ENCODE peak calls at places on chromosomes 3 and 15, in five cellular contexts. One of them, this sample, is unnamed.

GRCh38 chr3:171101982-171102610 is 75.6 kb upstream of the SLC2A2 start:
- DNase-seq in fibroblast of lung: peak
- DNase-seq in PC-3: peak
- DNase-seq in IMR-90: peak
- DNase-seq in astrocyte: peak
- DNase-seq in this sample: peak

GRCh38 chr3:9165441-9165840 is 84.0 kb downstream of the SRGAP3 start:
- DNase-seq in PC-3: no peak
- DNase-seq in fibroblast of lung: no peak
- DNase-seq in IMR-90: no peak
- DNase-seq in astrocyte: no peak
- DNase-seq in this sample: no peak

GRCh38 chr15:71757741-71758530 is 52.4 kb upstream of the NR2E3 start:
- DNase-seq in fibroblast of lung: no peak
- DNase-seq in astrocyte: no peak
- DNase-seq in PC-3: no peak
- DNase-seq in IMR-90: no peak
- DNase-seq in this sample: no peak

GRCh38 chr3:38620236-38620635 is 29.3 kb downstream of the SCN5A start:
- DNase-seq in PC-3: peak
- DNase-seq in fibroblast of lung: no peak
- DNase-seq in astrocyte: no peak
- DNase-seq in IMR-90: peak
- DNase-seq in this sample: no peak

GRCh38 chr15:78212546-78213424 is 21.6 kb downstream of the ACSBG1 start:
- DNase-seq in fibroblast of lung: peak
- DNase-seq in IMR-90: peak
- DNase-seq in astrocyte: peak
- DNase-seq in PC-3: peak
- DNase-seq in this sample: no peak

GRCh38 chr3:8497582-8497981 is 4.0 kb upstream of the LMCD1 start:
- DNase-seq in IMR-90: peak
- DNase-seq in PC-3: peak
- DNase-seq in astrocyte: peak
- DNase-seq in fibroblast of lung: no peak
- DNase-seq in this sample: no peak

GRCh38 chr3:98887684-98888083 is 13.8 kb downstream of the DCBLD2 start:
- DNase-seq in fibroblast of lung: no peak
- DNase-seq in PC-3: no peak
- DNase-seq in IMR-90: no peak
- DNase-seq in astrocyte: no peak
- DNase-seq in this sample: no peak

GRCh38 chr3:42696356-42697301 is 6.0 kb downstream of the HHATL start:
- DNase-seq in astrocyte: no peak
- DNase-seq in fibroblast of lung: no peak
- DNase-seq in PC-3: no peak
- DNase-seq in IMR-90: no peak
- DNase-seq in this sample: no peak

GRCh38 chr15:69480932-69481331 is 28.3 kb downstream of the RPLP1 start:
- DNase-seq in IMR-90: no peak
- DNase-seq in fibroblast of lung: no peak
- DNase-seq in astrocyte: no peak
- DNase-seq in PC-3: peak
- DNase-seq in this sample: no peak

GRCh38 chr15:90873998-90874605 is 5.7 kb downstream of the FURIN start:
- DNase-seq in fibroblast of lung: no peak
- DNase-seq in PC-3: peak
- DNase-seq in astrocyte: no peak
- DNase-seq in IMR-90: no peak
- DNase-seq in this sample: no peak

GRCh38 chr3:2110597-2111117 is 12.0 kb downstream of the CNTN4 start:
- DNase-seq in astrocyte: no peak
- DNase-seq in PC-3: no peak
- DNase-seq in IMR-90: no peak
- DNase-seq in fibroblast of lung: no peak
- DNase-seq in this sample: no peak

GRCh38 chr15:60899967-60900356 is 329.1 kb downstream of the RORA start:
- DNase-seq in fibroblast of lung: no peak
- DNase-seq in PC-3: no peak
- DNase-seq in astrocyte: no peak
- DNase-seq in IMR-90: no peak
- DNase-seq in this sample: no peak

GRCh38 chr3:173902866-173903265 is 505.3 kb downstream of the NLGN1 start:
- DNase-seq in astrocyte: no peak
- DNase-seq in fibroblast of lung: no peak
- DNase-seq in PC-3: peak
- DNase-seq in IMR-90: peak
- DNase-seq in this sample: no peak

GRCh38 chr15:49898575-49899283 is 220.3 kb downstream of the ATP8B4 start:
- DNase-seq in fibroblast of lung: no peak
- DNase-seq in PC-3: no peak
- DNase-seq in IMR-90: no peak
- DNase-seq in astrocyte: no peak
- DNase-seq in this sample: no peak

GRCh38 chr3:50333744-50334328 is 5.8 kb upstream of the TUSC2 start:
- DNase-seq in astrocyte: no peak
- DNase-seq in fibroblast of lung: peak
- DNase-seq in IMR-90: peak
- DNase-seq in PC-3: no peak
- DNase-seq in this sample: no peak

GRCh38 chr15:92638709-92639365 is 16.7 kb downstream of the FAM174B start:
- DNase-seq in astrocyte: no peak
- DNase-seq in fibroblast of lung: no peak
- DNase-seq in IMR-90: no peak
- DNase-seq in PC-3: peak
- DNase-seq in this sample: no peak

GRCh38 chr15:74725845-74726773 is 781 bp upstream of the CYP1A1 start:
- DNase-seq in PC-3: peak
- DNase-seq in astrocyte: no peak
- DNase-seq in fibroblast of lung: no peak
- DNase-seq in IMR-90: no peak
- DNase-seq in this sample: no peak

GRCh38 chr3:133572158-133573053 is 1.1 kb upstream of the CDV3 start:
- DNase-seq in fibroblast of lung: no peak
- DNase-seq in IMR-90: peak
- DNase-seq in PC-3: no peak
- DNase-seq in astrocyte: no peak
- DNase-seq in this sample: no peak

GRCh38 chr3:162224736-162225135 is 728.1 kb downstream of the OTOL1 start:
- DNase-seq in PC-3: no peak
- DNase-seq in astrocyte: peak
- DNase-seq in fibroblast of lung: no peak
- DNase-seq in IMR-90: peak
- DNase-seq in this sample: no peak

GRCh38 chr3:124636863-124637296 is 93.4 kb upstream of the UMPS start:
- DNase-seq in astrocyte: no peak
- DNase-seq in IMR-90: no peak
- DNase-seq in PC-3: no peak
- DNase-seq in fibroblast of lung: no peak
- DNase-seq in this sample: no peak

GRCh38 chr3:66353530-66353929 is 132.7 kb downstream of the SLC25A26 start:
- DNase-seq in PC-3: no peak
- DNase-seq in IMR-90: peak
- DNase-seq in fibroblast of lung: peak
- DNase-seq in astrocyte: peak
- DNase-seq in this sample: no peak

GRCh38 chr3:152095472-152095871 is 173.3 kb upstream of the MBNL1 start:
- DNase-seq in astrocyte: no peak
- DNase-seq in fibroblast of lung: no peak
- DNase-seq in PC-3: no peak
- DNase-seq in IMR-90: no peak
- DNase-seq in this sample: no peak

GRCh38 chr15:75107905-75108838 is 84.8 kb downstream of the PPCDC start:
- DNase-seq in PC-3: peak
- DNase-seq in fibroblast of lung: peak
- DNase-seq in IMR-90: peak
- DNase-seq in astrocyte: peak
- DNase-seq in this sample: peak

GRCh38 chr15:28943146-28943545 is 57.4 kb downstream of the APBA2 start:
- DNase-seq in astrocyte: no peak
- DNase-seq in fibroblast of lung: no peak
- DNase-seq in PC-3: no peak
- DNase-seq in IMR-90: no peak
- DNase-seq in this sample: no peak

GRCh38 chr15:50163719-50164410 is 18.1 kb upstream of the SLC27A2 start:
- DNase-seq in fibroblast of lung: no peak
- DNase-seq in IMR-90: no peak
- DNase-seq in PC-3: no peak
- DNase-seq in astrocyte: peak
- DNase-seq in this sample: no peak

GRCh38 chr3:13648744-13649096 is 99.8 kb downstream of the FBLN2 start:
- DNase-seq in fibroblast of lung: no peak
- DNase-seq in IMR-90: no peak
- DNase-seq in PC-3: no peak
- DNase-seq in astrocyte: no peak
- DNase-seq in this sample: peak
- H2AFZ ChIP-seq in fibroblast of lung: no peak
- H2AFZ ChIP-seq in IMR-90: no peak
- H2AFZ ChIP-seq in PC-3: peak
- H2AFZ ChIP-seq in astrocyte: peak
- H2AFZ ChIP-seq in this sample: peak

DNA sequence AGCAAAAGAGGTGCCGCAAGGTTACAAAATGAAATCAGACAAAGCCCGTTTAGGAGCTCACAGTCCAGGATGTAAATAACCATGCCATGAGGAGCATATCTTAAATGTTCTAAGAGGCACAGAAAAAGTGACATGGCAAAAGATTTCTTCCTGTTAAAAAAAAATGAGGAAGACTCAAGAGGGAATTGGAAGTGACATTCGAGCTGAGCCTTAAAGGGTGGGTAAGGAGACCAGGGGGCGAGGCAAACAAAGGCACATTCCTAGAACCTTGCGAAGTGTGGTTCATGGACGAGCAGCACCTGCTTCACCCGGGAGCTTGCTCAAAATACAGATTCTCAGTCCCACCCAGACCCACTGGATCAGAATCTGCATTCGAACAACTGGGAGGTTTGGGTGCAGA is 249.4 kb downstream of the SHQ1 start:
- DNase-seq in astrocyte: no peak
- DNase-seq in PC-3: no peak
- DNase-seq in IMR-90: no peak
- DNase-seq in fibroblast of lung: no peak
- DNase-seq in this sample: no peak
- H2AFZ ChIP-seq in astrocyte: no peak
- H2AFZ ChIP-seq in PC-3: no peak
- H2AFZ ChIP-seq in IMR-90: no peak
- H2AFZ ChIP-seq in fibroblast of lung: no peak
- H2AFZ ChIP-seq in this sample: no peak

DNA sequence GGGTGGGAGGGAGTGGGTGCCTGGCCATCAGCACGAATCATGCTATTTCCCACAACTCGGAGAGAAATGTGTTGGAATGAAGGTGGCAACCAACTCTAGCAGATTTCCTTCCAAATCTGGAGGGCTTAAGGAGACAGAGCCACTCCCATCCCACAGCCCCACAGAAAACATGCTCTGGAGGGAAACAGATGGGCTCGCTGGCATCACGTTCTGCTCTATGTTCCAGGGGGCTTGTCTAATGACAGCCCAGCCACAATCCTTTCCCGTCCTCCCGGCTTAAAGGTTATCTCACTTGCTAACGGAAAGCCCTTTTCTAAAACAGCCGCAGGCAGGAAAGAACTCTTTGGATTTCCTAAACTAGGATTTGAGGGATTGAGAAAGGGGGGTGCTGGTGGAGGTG is 65.3 kb downstream of the ADAMTS17 start:
- DNase-seq in fibroblast of lung: no peak
- DNase-seq in PC-3: no peak
- DNase-seq in astrocyte: no peak
- DNase-seq in IMR-90: no peak
- DNase-seq in this sample: no peak
- H2AFZ ChIP-seq in fibroblast of lung: no peak
- H2AFZ ChIP-seq in PC-3: no peak
- H2AFZ ChIP-seq in astrocyte: no peak
- H2AFZ ChIP-seq in IMR-90: no peak
- H2AFZ ChIP-seq in this sample: no peak

GRCh38 chr3:30263921-30264313 is 342.5 kb upstream of the TGFBR2 start:
- DNase-seq in fibroblast of lung: no peak
- DNase-seq in astrocyte: no peak
- DNase-seq in IMR-90: no peak
- DNase-seq in PC-3: no peak
- DNase-seq in this sample: no peak
- H2AFZ ChIP-seq in fibroblast of lung: no peak
- H2AFZ ChIP-seq in astrocyte: no peak
- H2AFZ ChIP-seq in IMR-90: no peak
- H2AFZ ChIP-seq in PC-3: no peak
- H2AFZ ChIP-seq in this sample: no peak

GRCh38 chr3:129624347-129625070 is 18.0 kb upstream of the PLXND1 start:
- DNase-seq in fibroblast of lung: no peak
- DNase-seq in astrocyte: no peak
- DNase-seq in IMR-90: peak
- DNase-seq in PC-3: no peak
- DNase-seq in this sample: no peak
- H2AFZ ChIP-seq in fibroblast of lung: peak
- H2AFZ ChIP-seq in astrocyte: no peak
- H2AFZ ChIP-seq in IMR-90: peak
- H2AFZ ChIP-seq in PC-3: no peak
- H2AFZ ChIP-seq in this sample: no peak

DNA sequence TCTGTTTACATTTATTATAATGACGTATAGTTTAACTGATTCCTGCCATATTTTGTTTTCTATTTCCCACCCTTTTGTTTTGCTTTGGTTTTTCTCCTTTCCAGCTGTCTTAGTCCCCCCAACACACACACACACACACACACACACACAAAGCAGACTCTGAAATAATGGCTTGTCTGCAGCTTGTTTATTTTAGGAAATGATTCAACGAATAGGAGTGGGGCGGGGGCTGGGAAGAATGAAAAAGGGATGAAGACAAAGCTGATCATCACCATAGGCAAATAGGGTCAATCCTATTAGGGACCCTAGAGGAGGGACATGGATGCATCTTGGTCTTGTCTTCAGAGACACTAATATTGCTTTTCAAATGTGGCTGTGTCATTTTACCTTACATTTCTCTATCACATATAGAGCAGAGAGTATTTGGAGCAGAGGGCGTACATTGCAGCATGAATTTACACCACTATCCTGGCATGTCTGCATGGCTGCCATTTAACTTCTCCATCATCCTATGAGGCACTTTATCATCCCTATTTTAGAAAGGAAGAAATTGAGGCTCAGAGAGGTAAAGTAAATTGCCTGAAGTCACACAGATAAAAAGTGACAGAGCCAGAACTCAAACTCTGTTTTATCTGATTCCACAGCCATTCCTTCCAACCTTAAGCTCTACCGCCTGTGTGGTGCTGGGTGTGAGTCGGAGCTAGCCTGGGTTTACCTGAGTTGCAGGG is 147.2 kb upstream of the TPM1 start:
- DNase-seq in astrocyte: peak
- DNase-seq in fibroblast of lung: peak
- DNase-seq in IMR-90: peak
- DNase-seq in PC-3: peak
- DNase-seq in this sample: no peak
- H2AFZ ChIP-seq in astrocyte: no peak
- H2AFZ ChIP-seq in fibroblast of lung: no peak
- H2AFZ ChIP-seq in IMR-90: peak
- H2AFZ ChIP-seq in PC-3: peak
- H2AFZ ChIP-seq in this sample: peak

This sample was measured in keratinocyte.